ENCODE peak calls at places on chromosomes 12 and 14, in seven cellular contexts. V is fibroblast of gingiva; W is GM23248; L is CD8-positive, alpha-beta T cell; Z is stimulated activated CD4-positive, alpha-beta T cell treated with anti-CD3 and anti-CD28 coated beads, Interleukin-12 subunit alpha, Interleukin-12 subunit beta, amount 100 ng/mL, for 4 hours; J is CD8-positive, alpha-beta memory T cell; M is central memory CD4-positive, alpha-beta T cell. S is an unnamed sample.

GRCh38 chr12:111438501-111438900 is 32.8 kb downstream of the SH2B3 start:
- DNase-seq in Z (peak; percentile 54), W (peak; percentile 56), J (peak; percentile 79), M (peak; percentile 51), L (peak; percentile 85), V (no peak), S (peak; percentile 65)

GRCh38 chr12:57844725-57845477 is 1.6 kb downstream of the CTDSP2 start:
- DNase-seq in Z (no peak), J (no peak), W (peak; percentile 93), L (no peak), M (no peak), V (peak; percentile 94), S (peak; percentile 91)

GRCh38 chr14:73188501-73188903 is 48.8 kb upstream of the PAPLN start:
- DNase-seq in W (peak; percentile 69), V (peak; percentile 69), Z (no peak), L (no peak), M (no peak), J (no peak), S (peak; percentile 84)

GRCh38 chr12:120439646-120440247 is 1.8 kb downstream of the COX6A1 start:
- DNase-seq in W (peak; percentile 76), J (peak; percentile 71), L (peak; percentile 80), Z (peak; percentile 62), V (peak; percentile 20), M (peak; percentile 68), S (peak; percentile 66)

GRCh38 chr12:63151898-63152700 is 1.1 kb upstream of the AVPR1A start:
- DNase-seq in J (no peak), Z (no peak), M (no peak), V (peak; percentile 33), W (peak; percentile 62), L (no peak), S (peak; percentile 50)

GRCh38 chr12:49959570-49960473 is 1.9 kb upstream of the AQP5 start:
- DNase-seq in W (no peak), J (no peak), M (no peak), V (no peak), Z (no peak), L (no peak), S (peak; percentile 54)

GRCh38 chr12:1797991-1798733 is 22.2 kb upstream of the LRTM2 start:
- DNase-seq in L (no peak), M (no peak), W (no peak), V (no peak), Z (no peak), J (no peak), S (no peak)

GRCh38 chr14:103057372-103058208 is at the start of gene CDC42BPB:
- DNase-seq in V (peak; percentile 91), W (peak; percentile 98), Z (peak; percentile 54), L (peak; percentile 54), J (peak; percentile 59), M (peak; percentile 67), S (peak; percentile 95)

GRCh38 chr12:58142991-58143390 is 201.6 kb downstream of the ATP23 start:
- DNase-seq in V (no peak), L (no peak), Z (no peak), W (no peak), J (no peak), M (no peak), S (no peak)

GRCh38 chr14:31994391-31995033 is 82.6 kb upstream of the ARHGAP5 start:
- DNase-seq in V (no peak), J (no peak), M (no peak), Z (no peak), W (peak; percentile 49), L (no peak), S (no peak)

GRCh38 chr14:93049867-93050331 is 65.8 kb downstream of the ITPK1 start:
- DNase-seq in J (no peak), Z (no peak), V (peak; percentile 58), W (no peak), M (no peak), L (no peak), S (no peak)

GRCh38 chr12:120855823-120856589 is 48.2 kb downstream of the SPPL3 start:
- DNase-seq in V (no peak), Z (no peak), W (peak; percentile 32), M (no peak), L (peak; percentile 18), J (peak; percentile 23), S (no peak)

GRCh38 chr14:94474581-94475031 is 1.4 kb downstream of the SERPINA9 start:
- DNase-seq in J (no peak), W (peak; percentile 12), L (no peak), V (no peak), Z (no peak), M (no peak), S (peak; percentile 81)

GRCh38 chr12:122893208-122894151 is 2.4 kb downstream of the VPS37B start:
- DNase-seq in L (no peak), M (no peak), J (no peak), W (no peak), V (no peak), Z (no peak), S (no peak)

GRCh38 chr12:100234166-100234565 is 32.7 kb downstream of the DEPDC4 start:
- DNase-seq in W (peak; percentile 79), J (no peak), Z (no peak), V (peak; percentile 61), M (no peak), L (no peak), S (peak; percentile 71)

GRCh38 chr12:120884644-120885043 is 19.5 kb downstream of the SPPL3 start:
- DNase-seq in Z (no peak), V (no peak), W (no peak), M (no peak), L (no peak), J (no peak), S (no peak)

GRCh38 chr12:110670161-110670701 is 18.7 kb downstream of the HVCN1 start:
- DNase-seq in J (no peak), M (peak; percentile 9), Z (peak; percentile 36), V (no peak), W (no peak), L (no peak), S (no peak)

GRCh38 chr14:59870277-59871165 is at the start of gene RTN1:
- DNase-seq in L (peak; percentile 8), Z (peak; percentile 3), M (no peak), J (no peak), V (peak; percentile 25), W (peak; percentile 53), S (peak; percentile 51)

S was measured in EL.